ENCODE peak calls at places on chromosomes 5 and 9, in seven cellular contexts. M is IMR-90, A is NCI-H1048, H is kidney, S is T-helper 9 cell, Z is GM03348, R is GM12864. Y is an unnamed sample.
A peak's percentile ranks its signal among the peaks of the same experiment; 100 is the strongest.

GRCh38 chr9:69996947-69997346 is 46.7 kb upstream of the MAMDC2 start:
- DNase-seq in H (no peak), R (no peak), S (no peak), Z (no peak), A (no peak), M (no peak), Y (peak; percentile 85)

GRCh38 chr5:81425569-81425968 is 31.6 kb upstream of the ACOT12 start:
- DNase-seq in H (no peak), M (peak; percentile 65), Z (peak; percentile 27), R (peak; percentile 8), S (no peak), A (no peak), Y (no peak)

GRCh38 chr5:158640581-158640980 is 459.1 kb downstream of the EBF1 start:
- DNase-seq in S (no peak), H (no peak), R (no peak), Z (peak; percentile 52), A (no peak), M (peak; percentile 26), Y (peak; percentile 89)

GRCh38 chr9:117286245-117286644 is 128.6 kb downstream of the ASTN2 start:
- DNase-seq in S (no peak), H (no peak), R (no peak), Z (no peak), M (no peak), A (no peak), Y (no peak)

GRCh38 chr5:82349651-82350050 is 71.5 kb upstream of the RPS23 start:
- DNase-seq in A (no peak), M (no peak), H (no peak), R (no peak), Z (no peak), S (peak; percentile 16), Y (peak; percentile 48)

GRCh38 chr5:15326932-15327331 is 173.0 kb upstream of the FBXL7 start:
- DNase-seq in A (no peak), M (no peak), R (no peak), Z (no peak), H (no peak), S (no peak), Y (no peak)

GRCh38 chr9:104118916-104119315 is 24.8 kb downstream of the SMC2 start:
- DNase-seq in H (no peak), R (no peak), A (no peak), S (no peak), M (no peak), Z (no peak), Y (no peak)

GRCh38 chr5:127944125-127944524 is 139.4 kb upstream of the SLC12A2 start:
- DNase-seq in S (no peak), H (no peak), R (no peak), M (no peak), A (no peak), Z (no peak), Y (no peak)

GRCh38 chr9:3942351-3942750 is 357.5 kb downstream of the GLIS3 start:
- DNase-seq in A (no peak), M (no peak), R (no peak), S (no peak), H (no peak), Z (no peak), Y (no peak)

GRCh38 chr9:95857122-95857521 is 18.4 kb upstream of the ERCC6L2 start:
- DNase-seq in S (no peak), R (no peak), A (no peak), M (peak; percentile 87), H (peak; percentile 70), Z (peak; percentile 15), Y (no peak)

GRCh38 chr9:89773170-89773569 is 168.4 kb downstream of the GADD45G start:
- DNase-seq in S (no peak), A (no peak), H (no peak), Z (no peak), R (no peak), M (no peak), Y (no peak)

GRCh38 chr5:51383494-51384081 is 340 bp downstream of the ISL1 start:
- DNase-seq in S (no peak), A (no peak), Z (no peak), H (no peak), R (no peak), M (no peak), Y (no peak)

GRCh38 chr5:109590799-109591198 is 98.9 kb upstream of the MAN2A1 start:
- DNase-seq in A (no peak), S (no peak), M (no peak), R (no peak), H (no peak), Z (no peak), Y (no peak)

GRCh38 chr5:134887593-134888159 is 13.5 kb downstream of the TXNDC15 start:
- DNase-seq in Z (no peak), H (no peak), S (no peak), R (no peak), M (no peak), A (no peak), Y (no peak)

GRCh38 chr5:132659598-132660493 is 1.9 kb downstream of the IL13 start:
- DNase-seq in Z (no peak), R (no peak), M (no peak), H (no peak), A (no peak), S (no peak), Y (no peak)

GRCh38 chr9:136318769-136319241 is 8.5 kb upstream of the GPSM1 start:
- DNase-seq in A (no peak), R (no peak), S (no peak), Z (no peak), M (no peak), H (peak; percentile 60), Y (no peak)

GRCh38 chr5:150112211-150113046 is 26.1 kb upstream of the CSF1R start:
- DNase-seq in M (peak; percentile 88), A (no peak), R (no peak), S (no peak), H (peak; percentile 82), Z (peak; percentile 94), Y (peak; percentile 78)

GRCh38 chr9:6566409-6567139 is 79.0 kb downstream of the GLDC start:
- DNase-seq in R (peak; percentile 50), A (no peak), S (no peak), Z (peak; percentile 90), H (no peak), M (peak; percentile 99), Y (peak; percentile 98)

GRCh38 chr5:14167211-14167845 is 24.2 kb downstream of the TRIO start:
- DNase-seq in R (no peak), A (no peak), H (no peak), M (peak; percentile 70), Z (peak; percentile 39), S (no peak), Y (peak; percentile 48)

GRCh38 chr9:117411547-117411946 is 3.3 kb downstream of the ASTN2 start:
- DNase-seq in H (no peak), M (peak; percentile 6), A (no peak), S (no peak), Z (peak; percentile 43), R (no peak), Y (no peak)

GRCh38 chr9:14348241-14349140 is 34.5 kb upstream of the NFIB start:
- DNase-seq in Z (peak; percentile 41), M (no peak), R (no peak), H (no peak), S (no peak), A (no peak), Y (no peak)

GRCh38 chr5:124741711-124742496 is 4.5 kb downstream of the ZNF608 start:
- DNase-seq in S (no peak), A (peak; percentile 81), M (peak; percentile 83), R (no peak), Z (peak; percentile 65), H (no peak), Y (peak; percentile 93)

GRCh38 chr9:125593581-125593980 is 113.4 kb downstream of the MAPKAP1 start:
- DNase-seq in H (no peak), R (no peak), Z (no peak), S (no peak), M (no peak), A (no peak), Y (no peak)

GRCh38 chr5:43017438-43017820 is 22.7 kb downstream of the ANXA2R start:
- DNase-seq in S (no peak), Z (no peak), H (peak; percentile 76), R (no peak), M (peak; percentile 55), A (no peak), Y (peak; percentile 39)

GRCh38 chr5:115578657-115579056 is 23.6 kb downstream of the TICAM2 start:
- DNase-seq in R (no peak), A (no peak), S (no peak), H (no peak), Z (no peak), M (no peak), Y (no peak)

GRCh38 chr9:131395027-131395744 is 1.3 kb downstream of the PRRC2B start:
- DNase-seq in Z (no peak), A (no peak), S (peak; percentile 65), H (peak; percentile 70), R (no peak), M (no peak), Y (no peak)

GRCh38 chr9:34571180-34571800 is 18.2 kb downstream of the CNTFR start:
- DNase-seq in A (no peak), H (peak; percentile 77), R (no peak), M (no peak), Z (no peak), S (no peak), Y (no peak)

GRCh38 chr5:9553561-9553960 is 7.7 kb upstream of the SEMA5A start:
- DNase-seq in H (no peak), Z (no peak), S (no peak), R (no peak), A (no peak), M (no peak), Y (no peak)

GRCh38 chr5:8070138-8070537 is 201.2 kb downstream of the MTRR start:
- DNase-seq in H (no peak), M (no peak), A (no peak), R (no peak), S (no peak), Z (no peak), Y (no peak)

GRCh38 chr9:99008187-99008586 is 64.5 kb downstream of the COL15A1 start:
- DNase-seq in R (no peak), A (no peak), Z (no peak), S (no peak), H (no peak), M (no peak), Y (no peak)

GRCh38 chr9:129250786-129251185 is 72.7 kb upstream of the IER5L start:
- DNase-seq in R (no peak), H (no peak), A (no peak), S (no peak), M (peak; percentile 52), Z (no peak), Y (peak; percentile 36)

GRCh38 chr5:96627792-96628191 is 34.4 kb upstream of the CAST start:
- DNase-seq in A (no peak), M (no peak), Z (no peak), R (no peak), H (no peak), S (no peak), Y (no peak)